ENCODE peak calls at places on chromosome 19, in seven cellular contexts. One of them, this sample, is unnamed.

GRCh38 chr19:18205180-18205915 is 1.5 kb upstream of the RAB3A start:
- DNase-seq in skeletal muscle cell: peak; percentile 37
- DNase-seq in GM12892: no peak
- DNase-seq in anterior cingulate cortex: peak; percentile 44
- DNase-seq in naive thymus-derived CD8-positive, alpha-beta T cell: peak; percentile 40
- DNase-seq in activated naive CD4-positive, alpha-beta T cell treated with anti-CD3 and anti-CD28 coated beads, Interleukin-2, amount 10 ng/mL, durations not matched to agents 7 days and 5 days: peak; percentile 78
- DNase-seq in COR-L47: peak; percentile 62
- DNase-seq in this sample: peak; percentile 77

GRCh38 chr19:42023121-42023942 is 29.3 kb upstream of the ATP1A3 start:
- DNase-seq in anterior cingulate cortex: no peak
- DNase-seq in COR-L47: no peak
- DNase-seq in GM12892: no peak
- DNase-seq in skeletal muscle cell: no peak
- DNase-seq in activated naive CD4-positive, alpha-beta T cell treated with anti-CD3 and anti-CD28 coated beads, Interleukin-2, amount 10 ng/mL, durations not matched to agents 7 days and 5 days: peak; percentile 38
- DNase-seq in naive thymus-derived CD8-positive, alpha-beta T cell: no peak
- DNase-seq in this sample: no peak

GRCh38 chr19:49946415-49946814 is 14.6 kb downstream of the SIGLEC11 start:
- DNase-seq in COR-L47: no peak
- DNase-seq in GM12892: no peak
- DNase-seq in anterior cingulate cortex: no peak
- DNase-seq in activated naive CD4-positive, alpha-beta T cell treated with anti-CD3 and anti-CD28 coated beads, Interleukin-2, amount 10 ng/mL, durations not matched to agents 7 days and 5 days: no peak
- DNase-seq in skeletal muscle cell: no peak
- DNase-seq in naive thymus-derived CD8-positive, alpha-beta T cell: no peak
- DNase-seq in this sample: no peak

GRCh38 chr19:29449371-29449770 is 76.4 kb upstream of the VSTM2B start:
- DNase-seq in COR-L47: no peak
- DNase-seq in skeletal muscle cell: no peak
- DNase-seq in anterior cingulate cortex: no peak
- DNase-seq in naive thymus-derived CD8-positive, alpha-beta T cell: no peak
- DNase-seq in GM12892: no peak
- DNase-seq in activated naive CD4-positive, alpha-beta T cell treated with anti-CD3 and anti-CD28 coated beads, Interleukin-2, amount 10 ng/mL, durations not matched to agents 7 days and 5 days: no peak
- DNase-seq in this sample: no peak

GRCh38 chr19:952680-953500 is 27.1 kb downstream of the ARID3A start:
- DNase-seq in COR-L47: no peak
- DNase-seq in activated naive CD4-positive, alpha-beta T cell treated with anti-CD3 and anti-CD28 coated beads, Interleukin-2, amount 10 ng/mL, durations not matched to agents 7 days and 5 days: peak; percentile 45
- DNase-seq in GM12892: no peak
- DNase-seq in skeletal muscle cell: no peak
- DNase-seq in naive thymus-derived CD8-positive, alpha-beta T cell: no peak
- DNase-seq in anterior cingulate cortex: no peak
- DNase-seq in this sample: no peak

GRCh38 chr19:8663920-8664670 is 33.7 kb downstream of the NFILZ start:
- DNase-seq in skeletal muscle cell: no peak
- DNase-seq in activated naive CD4-positive, alpha-beta T cell treated with anti-CD3 and anti-CD28 coated beads, Interleukin-2, amount 10 ng/mL, durations not matched to agents 7 days and 5 days: peak; percentile 71
- DNase-seq in anterior cingulate cortex: no peak
- DNase-seq in naive thymus-derived CD8-positive, alpha-beta T cell: no peak
- DNase-seq in GM12892: no peak
- DNase-seq in COR-L47: no peak
- DNase-seq in this sample: no peak

GRCh38 chr19:55660404-55660803 is 5.6 kb downstream of the U2AF2 start:
- DNase-seq in COR-L47: no peak
- DNase-seq in naive thymus-derived CD8-positive, alpha-beta T cell: no peak
- DNase-seq in skeletal muscle cell: no peak
- DNase-seq in anterior cingulate cortex: no peak
- DNase-seq in GM12892: no peak
- DNase-seq in activated naive CD4-positive, alpha-beta T cell treated with anti-CD3 and anti-CD28 coated beads, Interleukin-2, amount 10 ng/mL, durations not matched to agents 7 days and 5 days: no peak
- DNase-seq in this sample: no peak

GRCh38 chr19:4597975-4598671 is 38.6 kb upstream of the SEMA6B start:
- DNase-seq in GM12892: peak; percentile 76
- DNase-seq in naive thymus-derived CD8-positive, alpha-beta T cell: peak; percentile 33
- DNase-seq in activated naive CD4-positive, alpha-beta T cell treated with anti-CD3 and anti-CD28 coated beads, Interleukin-2, amount 10 ng/mL, durations not matched to agents 7 days and 5 days: peak; percentile 67
- DNase-seq in anterior cingulate cortex: no peak
- DNase-seq in COR-L47: no peak
- DNase-seq in skeletal muscle cell: no peak
- DNase-seq in this sample: no peak

GRCh38 chr19:15776264-15776663 is 11.2 kb upstream of the OR10H5 start:
- DNase-seq in skeletal muscle cell: no peak
- DNase-seq in anterior cingulate cortex: no peak
- DNase-seq in naive thymus-derived CD8-positive, alpha-beta T cell: no peak
- DNase-seq in COR-L47: no peak
- DNase-seq in GM12892: no peak
- DNase-seq in activated naive CD4-positive, alpha-beta T cell treated with anti-CD3 and anti-CD28 coated beads, Interleukin-2, amount 10 ng/mL, durations not matched to agents 7 days and 5 days: no peak
- DNase-seq in this sample: no peak

GRCh38 chr19:5665781-5666513 is 14.4 kb downstream of the MICOS13 start:
- DNase-seq in skeletal muscle cell: peak; percentile 51
- DNase-seq in anterior cingulate cortex: no peak
- DNase-seq in naive thymus-derived CD8-positive, alpha-beta T cell: no peak
- DNase-seq in activated naive CD4-positive, alpha-beta T cell treated with anti-CD3 and anti-CD28 coated beads, Interleukin-2, amount 10 ng/mL, durations not matched to agents 7 days and 5 days: no peak
- DNase-seq in GM12892: no peak
- DNase-seq in COR-L47: no peak
- DNase-seq in this sample: no peak

GRCh38 chr19:1856698-1857603 is 6.4 kb downstream of the KLF16 start:
- DNase-seq in GM12892: peak; percentile 88
- DNase-seq in naive thymus-derived CD8-positive, alpha-beta T cell: no peak
- DNase-seq in anterior cingulate cortex: no peak
- DNase-seq in COR-L47: no peak
- DNase-seq in skeletal muscle cell: no peak
- DNase-seq in activated naive CD4-positive, alpha-beta T cell treated with anti-CD3 and anti-CD28 coated beads, Interleukin-2, amount 10 ng/mL, durations not matched to agents 7 days and 5 days: peak; percentile 62
- DNase-seq in this sample: no peak

GRCh38 chr19:15454371-15454800 is 4.6 kb upstream of the WIZ start:
- DNase-seq in GM12892: no peak
- DNase-seq in naive thymus-derived CD8-positive, alpha-beta T cell: no peak
- DNase-seq in anterior cingulate cortex: no peak
- DNase-seq in skeletal muscle cell: no peak
- DNase-seq in activated naive CD4-positive, alpha-beta T cell treated with anti-CD3 and anti-CD28 coated beads, Interleukin-2, amount 10 ng/mL, durations not matched to agents 7 days and 5 days: no peak
- DNase-seq in COR-L47: no peak
- DNase-seq in this sample: no peak

GRCh38 chr19:3608750-3609322 is 2.2 kb upstream of the TBXA2R start:
- DNase-seq in naive thymus-derived CD8-positive, alpha-beta T cell: no peak
- DNase-seq in GM12892: no peak
- DNase-seq in activated naive CD4-positive, alpha-beta T cell treated with anti-CD3 and anti-CD28 coated beads, Interleukin-2, amount 10 ng/mL, durations not matched to agents 7 days and 5 days: no peak
- DNase-seq in skeletal muscle cell: no peak
- DNase-seq in COR-L47: no peak
- DNase-seq in anterior cingulate cortex: no peak
- DNase-seq in this sample: no peak

GRCh38 chr19:50790365-50790825 is at the start of gene ACP4:
- DNase-seq in COR-L47: no peak
- DNase-seq in anterior cingulate cortex: no peak
- DNase-seq in skeletal muscle cell: no peak
- DNase-seq in naive thymus-derived CD8-positive, alpha-beta T cell: no peak
- DNase-seq in GM12892: no peak
- DNase-seq in activated naive CD4-positive, alpha-beta T cell treated with anti-CD3 and anti-CD28 coated beads, Interleukin-2, amount 10 ng/mL, durations not matched to agents 7 days and 5 days: no peak
- DNase-seq in this sample: no peak

GRCh38 chr19:11286312-11286974 is 9.5 kb upstream of the TSPAN16 start:
- DNase-seq in skeletal muscle cell: no peak
- DNase-seq in GM12892: no peak
- DNase-seq in COR-L47: no peak
- DNase-seq in activated naive CD4-positive, alpha-beta T cell treated with anti-CD3 and anti-CD28 coated beads, Interleukin-2, amount 10 ng/mL, durations not matched to agents 7 days and 5 days: no peak
- DNase-seq in anterior cingulate cortex: no peak
- DNase-seq in naive thymus-derived CD8-positive, alpha-beta T cell: no peak
- DNase-seq in this sample: no peak

GRCh38 chr19:57269515-57270250 is 10.6 kb upstream of the ZNF460 start:
- DNase-seq in anterior cingulate cortex: no peak
- DNase-seq in skeletal muscle cell: peak; percentile 53
- DNase-seq in activated naive CD4-positive, alpha-beta T cell treated with anti-CD3 and anti-CD28 coated beads, Interleukin-2, amount 10 ng/mL, durations not matched to agents 7 days and 5 days: no peak
- DNase-seq in naive thymus-derived CD8-positive, alpha-beta T cell: no peak
- DNase-seq in COR-L47: no peak
- DNase-seq in GM12892: no peak
- DNase-seq in this sample: no peak

GRCh38 chr19:55158848-55159793 is 1.6 kb upstream of the TNNI3 start:
- DNase-seq in naive thymus-derived CD8-positive, alpha-beta T cell: no peak
- DNase-seq in COR-L47: no peak
- DNase-seq in activated naive CD4-positive, alpha-beta T cell treated with anti-CD3 and anti-CD28 coated beads, Interleukin-2, amount 10 ng/mL, durations not matched to agents 7 days and 5 days: no peak
- DNase-seq in GM12892: no peak
- DNase-seq in anterior cingulate cortex: no peak
- DNase-seq in skeletal muscle cell: no peak
- DNase-seq in this sample: no peak

GRCh38 chr19:7994923-7995682 is 10.3 kb downstream of the ELAVL1 start:
- DNase-seq in GM12892: no peak
- DNase-seq in skeletal muscle cell: no peak
- DNase-seq in COR-L47: no peak
- DNase-seq in anterior cingulate cortex: no peak
- DNase-seq in activated naive CD4-positive, alpha-beta T cell treated with anti-CD3 and anti-CD28 coated beads, Interleukin-2, amount 10 ng/mL, durations not matched to agents 7 days and 5 days: no peak
- DNase-seq in naive thymus-derived CD8-positive, alpha-beta T cell: no peak
- DNase-seq in this sample: no peak

GRCh38 chr19:17497149-17497798 is 14.2 kb upstream of the PGLS start:
- DNase-seq in GM12892: no peak
- DNase-seq in anterior cingulate cortex: no peak
- DNase-seq in COR-L47: no peak
- DNase-seq in activated naive CD4-positive, alpha-beta T cell treated with anti-CD3 and anti-CD28 coated beads, Interleukin-2, amount 10 ng/mL, durations not matched to agents 7 days and 5 days: no peak
- DNase-seq in naive thymus-derived CD8-positive, alpha-beta T cell: no peak
- DNase-seq in skeletal muscle cell: no peak
- DNase-seq in this sample: no peak

GRCh38 chr19:17327068-17327653 is 7.5 kb downstream of the ANO8 start:
- DNase-seq in naive thymus-derived CD8-positive, alpha-beta T cell: no peak
- DNase-seq in activated naive CD4-positive, alpha-beta T cell treated with anti-CD3 and anti-CD28 coated beads, Interleukin-2, amount 10 ng/mL, durations not matched to agents 7 days and 5 days: no peak
- DNase-seq in COR-L47: no peak
- DNase-seq in anterior cingulate cortex: no peak
- DNase-seq in skeletal muscle cell: no peak
- DNase-seq in GM12892: no peak
- DNase-seq in this sample: no peak

GRCh38 chr19:17602872-17603552 is 47.6 kb downstream of the COLGALT1 start:
- DNase-seq in skeletal muscle cell: no peak
- DNase-seq in activated naive CD4-positive, alpha-beta T cell treated with anti-CD3 and anti-CD28 coated beads, Interleukin-2, amount 10 ng/mL, durations not matched to agents 7 days and 5 days: no peak
- DNase-seq in anterior cingulate cortex: no peak
- DNase-seq in naive thymus-derived CD8-positive, alpha-beta T cell: no peak
- DNase-seq in COR-L47: no peak
- DNase-seq in GM12892: no peak
- DNase-seq in this sample: no peak

GRCh38 chr19:50870417-50871089 is 2.7 kb upstream of the KLK2 start:
- DNase-seq in activated naive CD4-positive, alpha-beta T cell treated with anti-CD3 and anti-CD28 coated beads, Interleukin-2, amount 10 ng/mL, durations not matched to agents 7 days and 5 days: peak; percentile 28
- DNase-seq in GM12892: no peak
- DNase-seq in naive thymus-derived CD8-positive, alpha-beta T cell: no peak
- DNase-seq in anterior cingulate cortex: no peak
- DNase-seq in skeletal muscle cell: no peak
- DNase-seq in COR-L47: no peak
- DNase-seq in this sample: no peak

GRCh38 chr19:3849787-3850186 is 19.1 kb downstream of the ZFR2 start:
- DNase-seq in GM12892: no peak
- DNase-seq in COR-L47: no peak
- DNase-seq in naive thymus-derived CD8-positive, alpha-beta T cell: no peak
- DNase-seq in anterior cingulate cortex: no peak
- DNase-seq in activated naive CD4-positive, alpha-beta T cell treated with anti-CD3 and anti-CD28 coated beads, Interleukin-2, amount 10 ng/mL, durations not matched to agents 7 days and 5 days: no peak
- DNase-seq in skeletal muscle cell: no peak
- DNase-seq in this sample: no peak

GRCh38 chr19:11323601-11324078 is 15.8 kb downstream of the RAB3D start:
- DNase-seq in anterior cingulate cortex: no peak
- DNase-seq in naive thymus-derived CD8-positive, alpha-beta T cell: no peak
- DNase-seq in COR-L47: no peak
- DNase-seq in skeletal muscle cell: no peak
- DNase-seq in GM12892: no peak
- DNase-seq in activated naive CD4-positive, alpha-beta T cell treated with anti-CD3 and anti-CD28 coated beads, Interleukin-2, amount 10 ng/mL, durations not matched to agents 7 days and 5 days: no peak
- DNase-seq in this sample: no peak

This sample was measured in nucleus accumbens.